ENCODE peak calls at places on chromosomes 11 and 22, in six cellular contexts. O is upper lobe of right lung, B is esophagus squamous epithelium, P is uterus, L is body of pancreas, E is GM23248. A is an unnamed sample.
A peak's percentile ranks its signal among the peaks of the same experiment; 100 is the strongest.

GRCh38 chr11:206516-207212 is 535 bp downstream of the BET1L start:
- DNase-seq in O (peak; percentile 69), L (peak; percentile 37), P (no peak), B (no peak), E (peak; percentile 65), A (no peak)

GRCh38 chr11:82829101-82829500 is 71.1 kb downstream of the PRCP start:
- DNase-seq in E (no peak), O (no peak), P (no peak), B (no peak), L (no peak), A (no peak)

GRCh38 chr11:33976351-33977199 is 75.0 kb upstream of the CAPRIN1 start:
- DNase-seq in B (no peak), O (no peak), L (no peak), E (peak; percentile 65), P (no peak), A (no peak)

GRCh38 chr11:63839508-63840355 is 822 bp downstream of the MARK2 start:
- DNase-seq in P (peak; percentile 27), E (peak; percentile 59), L (peak; percentile 56), B (no peak), O (peak; percentile 77), A (peak; percentile 34)

GRCh38 chr11:40104941-40105550 is 1354.4 kb downstream of the LRRC4C start:
- DNase-seq in E (no peak), B (no peak), L (no peak), P (no peak), O (no peak), A (no peak)

GRCh38 chr11:44893250-44894216 is 57.1 kb downstream of the TP53I11 start:
- DNase-seq in E (no peak), B (no peak), P (peak; percentile 46), L (no peak), O (no peak), A (no peak)

GRCh38 chr11:57210731-57211335 is 26.2 kb downstream of the APLNR start:
- DNase-seq in O (no peak), B (no peak), L (no peak), E (no peak), P (no peak), A (no peak)

GRCh38 chr11:34595960-34596359 is 24.9 kb upstream of the EHF start:
- DNase-seq in P (no peak), O (no peak), L (no peak), B (no peak), E (no peak), A (no peak)

GRCh38 chr22:25919452-25919851 is 177.5 kb downstream of the MYO18B start:
- DNase-seq in B (no peak), E (no peak), O (no peak), L (no peak), P (no peak), A (no peak)

GRCh38 chr11:119739975-119740374 is 11.0 kb upstream of the NECTIN1 start:
- DNase-seq in P (no peak), E (no peak), L (peak; percentile 88), O (no peak), B (no peak), A (no peak)

GRCh38 chr11:19853016-19853415 is 140.4 kb downstream of the NAV2 start:
- DNase-seq in E (peak; percentile 81), B (no peak), O (no peak), P (no peak), L (no peak), A (no peak)

DNA sequence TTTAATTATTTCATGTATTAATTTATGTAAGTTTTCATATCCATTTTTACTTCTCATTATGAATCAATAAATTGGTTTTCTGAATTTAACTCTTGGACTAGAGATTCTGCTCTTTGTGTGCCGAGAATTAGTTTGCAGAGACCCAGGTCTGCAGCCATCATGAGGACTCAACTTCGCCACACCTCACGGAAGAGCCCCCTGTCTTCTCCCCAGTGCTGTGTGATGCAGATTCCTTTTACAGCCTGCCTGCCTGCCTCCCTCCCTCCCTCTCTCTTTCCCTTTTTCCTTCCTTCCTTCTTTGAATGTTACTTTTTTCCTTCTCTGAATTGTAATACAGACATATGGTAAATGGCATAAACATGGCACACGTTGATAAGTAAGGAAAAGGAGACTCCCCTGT is 947.7 kb downstream of the TBC1D22A start:
- DNase-seq in B (no peak), E (no peak), P (no peak), O (no peak), L (no peak), A (no peak)
- H3K9me3 ChIP-seq in B (no peaks in the 10 kb centered on the region), E (no peaks in the 10 kb centered on the region), P (no peaks in the 10 kb centered on the region), O (no peaks in the 10 kb centered on the region), L (no peaks in the 10 kb centered on the region), A (no peaks in the 10 kb centered on the region)

DNA sequence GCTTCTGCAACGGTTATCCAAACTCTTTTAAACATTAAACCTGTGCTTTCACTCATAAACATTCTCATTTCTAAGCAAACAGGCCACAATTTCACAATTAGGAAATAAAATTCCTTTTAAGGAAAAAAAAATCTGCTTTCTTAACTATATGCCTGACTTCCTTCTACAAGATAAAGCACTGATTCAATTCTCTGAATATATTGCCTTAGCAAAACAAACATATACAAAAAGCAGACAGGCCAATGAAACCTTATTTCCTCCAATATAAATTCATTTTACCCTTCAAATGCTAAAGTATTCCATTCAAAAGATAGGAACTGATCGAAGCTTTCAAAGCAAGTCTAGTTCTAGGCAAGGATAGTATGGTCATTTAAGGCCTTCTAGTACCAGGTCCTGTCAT is 76.7 kb downstream of the PHF21A start:
- DNase-seq in B (no peak), O (no peak), E (no peak), P (no peak), L (no peak), A (no peak)
- H3K27ac ChIP-seq in B (no peak overlapping the region), O (no peak overlapping the region), E (no peak overlapping the region), P (no peak overlapping the region), L (peak overlapping the region; percentile 12), A (no peak overlapping the region)

DNA sequence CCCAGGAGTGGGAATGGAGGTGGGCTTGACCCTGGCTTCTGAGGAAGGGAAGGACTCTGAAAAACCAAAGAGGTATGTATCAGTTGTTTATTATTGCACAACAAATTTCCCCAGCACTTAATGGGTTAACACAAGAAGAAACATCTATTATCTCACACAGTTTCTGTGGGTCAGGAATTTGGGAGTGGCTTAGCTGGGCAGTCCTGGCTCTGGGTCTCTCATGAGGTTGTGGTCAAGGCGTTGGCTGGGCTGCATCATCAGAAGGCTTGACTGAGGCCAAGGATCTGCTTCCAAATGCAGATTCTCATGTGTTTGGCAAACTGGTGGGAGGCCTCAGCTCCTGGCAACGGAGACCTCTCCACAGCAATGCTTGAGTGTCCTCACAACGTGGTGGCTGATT is 17.5 kb upstream of the SMIM38 start:
- DNase-seq in O (peak; percentile 34), E (peak; percentile 81), L (no peak), B (no peak), P (no peak), A (no peak)
- H3K9me3 ChIP-seq in O (no peaks in the 10 kb centered on the region), E (no peaks in the 10 kb centered on the region), L (no peaks in the 10 kb centered on the region), B (no peaks in the 10 kb centered on the region), P (no peaks in the 10 kb centered on the region), A (no peaks in the 10 kb centered on the region)

DNA sequence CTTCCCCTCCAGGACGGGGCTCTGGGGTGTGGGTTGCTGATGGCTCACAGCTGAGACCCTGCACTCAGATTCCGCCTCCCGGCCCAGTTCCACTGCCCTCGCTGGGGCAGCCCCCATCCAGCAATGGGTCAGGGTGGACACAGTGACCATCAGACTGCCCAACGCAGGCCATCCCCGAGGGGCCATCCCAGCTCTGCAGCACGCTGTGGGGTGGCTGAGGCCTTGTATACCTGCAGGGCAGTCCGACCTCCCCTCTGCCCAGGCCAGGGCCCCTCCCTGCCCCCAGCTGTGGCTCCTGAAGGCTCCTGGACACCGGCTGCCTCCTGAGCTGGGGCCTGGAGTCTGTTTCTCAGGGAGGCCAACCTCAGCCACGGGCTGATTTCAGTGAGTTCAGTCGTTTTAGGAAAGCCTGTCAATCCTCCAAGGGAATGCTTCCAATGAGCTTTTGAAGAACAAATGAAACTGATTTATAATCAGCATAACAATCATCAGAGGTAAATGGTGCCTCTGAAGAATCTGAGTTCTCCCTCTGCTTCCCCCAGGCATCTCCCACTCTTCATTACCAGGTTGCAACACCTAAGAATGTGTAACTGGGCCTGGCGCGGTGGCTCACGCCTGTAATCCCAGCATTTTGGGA is 95.1 kb downstream of the CELSR1 start:
- DNase-seq in B (no peak), P (no peak), E (no peak), L (no peak), O (no peak), A (no peak)
- H3K27ac ChIP-seq in B (no peak overlapping the region), P (no peak overlapping the region), E (no peak overlapping the region), L (no peak overlapping the region), O (peak overlapping the region; percentile 70), A (no peak overlapping the region)

GRCh38 chr11:16853266-16853665 is 114.8 kb downstream of the C11orf58 start:
- DNase-seq in O (no peak), E (no peak), L (no peak), P (no peak), B (no peak), A (no peak)

GRCh38 chr11:16857186-16857585 is 118.7 kb downstream of the C11orf58 start:
- DNase-seq in O (no peak), P (no peak), L (no peak), E (no peak), B (no peak), A (peak; percentile 55)

GRCh38 chr11:16853859-16854258 is 115.4 kb downstream of the C11orf58 start:
- DNase-seq in B (no peak), O (no peak), L (no peak), P (no peak), E (no peak), A (no peak)

GRCh38 chr11:16859651-16860050 is 121.2 kb downstream of the C11orf58 start:
- DNase-seq in L (no peak), E (no peak), P (no peak), B (no peak), O (no peak), A (no peak)

DNA sequence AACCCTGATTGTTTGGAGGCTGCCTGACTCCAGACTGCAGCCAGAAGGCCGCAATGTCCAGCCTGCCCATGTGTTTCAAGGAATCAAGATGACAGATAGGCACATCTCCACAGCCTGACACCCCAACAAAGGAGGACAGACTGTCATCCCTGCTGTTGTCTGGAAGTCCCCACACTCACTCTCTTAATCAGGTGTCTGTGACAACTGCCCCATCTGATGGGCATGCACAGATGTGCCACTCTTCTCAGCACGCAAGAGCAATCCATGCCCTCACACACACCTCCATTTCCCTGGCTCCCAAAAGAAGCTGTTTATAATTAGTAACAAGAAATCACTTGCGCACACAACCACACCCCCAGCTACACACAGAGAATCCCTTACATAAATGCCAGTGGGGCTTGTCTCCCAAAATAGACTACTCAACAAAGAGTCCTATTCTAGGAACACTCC is 117.6 kb downstream of the C11orf58 start:
- DNase-seq in E (no peak), O (no peak), P (no peak), L (no peak), B (no peak), A (peak; percentile 40)
- H3K9me3 ChIP-seq in E (no peaks in the 10 kb centered on the region), O (no peaks in the 10 kb centered on the region), P (no peaks in the 10 kb centered on the region), L (no peaks in the 10 kb centered on the region), B (no peaks in the 10 kb centered on the region), A (no peaks in the 10 kb centered on the region)

GRCh38 chr11:112292785-112293407 is 32.2 kb upstream of the PLET1 start:
- DNase-seq in P (no peak), B (no peak), E (peak; percentile 93), O (no peak), L (no peak), A (no peak)

GRCh38 chr11:112293614-112294013 is 33.0 kb upstream of the PLET1 start:
- DNase-seq in P (no peak), L (peak; percentile 17), E (no peak), B (no peak), O (no peak), A (peak; percentile 34)

GRCh38 chr11:112291191-112291590 is 30.5 kb upstream of the PLET1 start:
- DNase-seq in B (no peak), P (no peak), E (no peak), L (no peak), O (no peak), A (no peak)

GRCh38 chr11:112290462-112290894 is 29.8 kb upstream of the PLET1 start:
- DNase-seq in L (no peak), O (no peak), E (no peak), B (no peak), P (no peak), A (no peak)

GRCh38 chr11:112292188-112292587 is 31.5 kb upstream of the PLET1 start:
- DNase-seq in P (no peak), O (no peak), E (no peak), L (no peak), B (no peak), A (no peak)
- H3K27ac ChIP-seq in P (no peak overlapping the region), O (no peak overlapping the region), E (peak overlapping the region; percentile 83), L (no peak overlapping the region), B (peak overlapping the region; percentile 58), A (peak overlapping the region; percentile 56)

A was measured in heart right ventricle.